ENCODE peak calls at places on chromosome 19, in four cellular contexts. One of them, this sample, is unnamed.

GRCh38 chr19:6577410-6578125 is 13.4 kb downstream of the CD70 start:
- DNase-seq in HEK293T: no peak
- DNase-seq in H1: no peak
- DNase-seq in HepG2: no peak
- DNase-seq in this sample: peak; percentile 96

GRCh38 chr19:41705393-41706174 is 2.8 kb upstream of the CEACAM5 start:
- DNase-seq in HEK293T: peak; percentile 23
- DNase-seq in H1: no peak
- DNase-seq in HepG2: no peak
- DNase-seq in this sample: no peak

GRCh38 chr19:9620842-9621155 is 233 bp downstream of the ZNF561 start:
- DNase-seq in HepG2: no peak
- DNase-seq in H1: no peak
- DNase-seq in HEK293T: no peak
- DNase-seq in this sample: no peak

GRCh38 chr19:3115916-3116602 is 19.8 kb upstream of the GNA15 start:
- DNase-seq in HepG2: no peak
- DNase-seq in H1: no peak
- DNase-seq in HEK293T: no peak
- DNase-seq in this sample: no peak

GRCh38 chr19:38039966-38040365 is 133.0 kb downstream of the SIPA1L3 start:
- DNase-seq in HepG2: no peak
- DNase-seq in HEK293T: no peak
- DNase-seq in H1: no peak
- DNase-seq in this sample: no peak

GRCh38 chr19:55086730-55087541 is 11.3 kb downstream of the EPS8L1 start:
- DNase-seq in HepG2: no peak
- DNase-seq in HEK293T: no peak
- DNase-seq in H1: peak; percentile 99
- DNase-seq in this sample: no peak

GRCh38 chr19:4389064-4389375 is 11.3 kb downstream of the SH3GL1 start:
- DNase-seq in H1: no peak
- DNase-seq in HepG2: no peak
- DNase-seq in HEK293T: no peak
- DNase-seq in this sample: no peak

GRCh38 chr19:8665468-8666213 is 33.0 kb downstream of the ACTL9 start:
- DNase-seq in HEK293T: no peak
- DNase-seq in H1: no peak
- DNase-seq in HepG2: no peak
- DNase-seq in this sample: no peak

GRCh38 chr19:19514881-19515763 is at the start of gene TSSK6:
- DNase-seq in HEK293T: no peak
- DNase-seq in H1: no peak
- DNase-seq in HepG2: peak; percentile 31
- DNase-seq in this sample: no peak

GRCh38 chr19:10364644-10365043 is 15.7 kb downstream of the TYK2 start:
- DNase-seq in HepG2: no peak
- DNase-seq in H1: no peak
- DNase-seq in HEK293T: no peak
- DNase-seq in this sample: no peak

GRCh38 chr19:44891016-44891882 is at the start of gene TOMM40:
- DNase-seq in HepG2: peak; percentile 99
- DNase-seq in HEK293T: no peak
- DNase-seq in H1: peak; percentile 98
- DNase-seq in this sample: no peak

GRCh38 chr19:1690570-1691307 is 38.3 kb upstream of the TCF3 start:
- DNase-seq in HEK293T: peak; percentile 83
- DNase-seq in H1: peak; percentile 98
- DNase-seq in HepG2: no peak
- DNase-seq in this sample: no peak

GRCh38 chr19:13600802-13601201 is 94.5 kb upstream of the CACNA1A start:
- DNase-seq in HepG2: no peak
- DNase-seq in HEK293T: no peak
- DNase-seq in H1: no peak
- DNase-seq in this sample: no peak

GRCh38 chr19:13600091-13600490 is 93.8 kb upstream of the CACNA1A start:
- DNase-seq in HEK293T: no peak
- DNase-seq in H1: no peak
- DNase-seq in HepG2: no peak
- DNase-seq in this sample: no peak

GRCh38 chr19:13598098-13598497 is 91.8 kb upstream of the CACNA1A start:
- DNase-seq in H1: no peak
- DNase-seq in HEK293T: no peak
- DNase-seq in HepG2: no peak
- DNase-seq in this sample: no peak

GRCh38 chr19:13599681-13600080 is 93.4 kb upstream of the CACNA1A start:
- DNase-seq in H1: no peak
- DNase-seq in HepG2: no peak
- DNase-seq in HEK293T: no peak
- DNase-seq in this sample: no peak

GRCh38 chr19:13597625-13598024 is 91.3 kb upstream of the CACNA1A start:
- DNase-seq in HEK293T: peak; percentile 80
- DNase-seq in H1: peak; percentile 56
- DNase-seq in HepG2: peak; percentile 35
- DNase-seq in this sample: peak; percentile 25
- TF ChIP-seq SUZ12 in HEK293T: no peak
- TF ChIP-seq SUZ12 in H1: no peak
- TF ChIP-seq SUZ12 in HepG2: no peak
- TF ChIP-seq SUZ12 in this sample: no peak

GRCh38 chr19:58354478-58355030 is 1.3 kb upstream of the A1BG start:
- DNase-seq in H1: no peak
- DNase-seq in HEK293T: no peak
- DNase-seq in HepG2: no peak
- DNase-seq in this sample: no peak
- TF ChIP-seq SUZ12 in H1: no peak
- TF ChIP-seq SUZ12 in HEK293T: no peak
- TF ChIP-seq SUZ12 in HepG2: no peak
- TF ChIP-seq SUZ12 in this sample: no peak

GRCh38 chr19:31659897-31660210 is 310.6 kb upstream of the TSHZ3 start:
- DNase-seq in HEK293T: no peak
- DNase-seq in HepG2: no peak
- DNase-seq in H1: no peak
- DNase-seq in this sample: no peak
- TF ChIP-seq SUZ12 in HEK293T: no peak
- TF ChIP-seq SUZ12 in HepG2: no peak
- TF ChIP-seq SUZ12 in H1: no peak
- TF ChIP-seq SUZ12 in this sample: no peak

GRCh38 chr19:282501-282900 is 8.7 kb downstream of the PLPP2 start:
- DNase-seq in HEK293T: no peak
- DNase-seq in H1: no peak
- DNase-seq in HepG2: no peak
- DNase-seq in this sample: no peak

GRCh38 chr19:281156-281853 is 9.9 kb downstream of the PLPP2 start:
- DNase-seq in H1: no peak
- DNase-seq in HEK293T: no peak
- DNase-seq in HepG2: no peak
- DNase-seq in this sample: no peak

GRCh38 chr19:280541-281007 is 10.6 kb downstream of the PLPP2 start:
- DNase-seq in HEK293T: no peak
- DNase-seq in HepG2: no peak
- DNase-seq in H1: no peak
- DNase-seq in this sample: no peak

GRCh38 chr19:283395-283794 is 7.8 kb downstream of the PLPP2 start:
- DNase-seq in HepG2: no peak
- DNase-seq in HEK293T: no peak
- DNase-seq in H1: no peak
- DNase-seq in this sample: no peak

GRCh38 chr19:281992-282391 is 9.2 kb downstream of the PLPP2 start:
- DNase-seq in HEK293T: peak; percentile 12
- DNase-seq in H1: peak; percentile 47
- DNase-seq in HepG2: no peak
- DNase-seq in this sample: no peak
- TF ChIP-seq SUZ12 in HEK293T: no peak
- TF ChIP-seq SUZ12 in H1: no peak
- TF ChIP-seq SUZ12 in HepG2: no peak
- TF ChIP-seq SUZ12 in this sample: no peak

This sample was measured in GM12878.